ENCODE peak calls at places on chromosomes 11 and 22, in five cellular contexts. One of them, this sample, is unnamed.

GRCh38 chr11:71252434-71252781 is at the start of gene SHANK2:
- DNase-seq in prostate gland: peak; percentile 34
- DNase-seq in lung: no peak
- DNase-seq in brain microvascular endothelial cell: no peak
- DNase-seq in fibroblast of pulmonary artery: no peak
- DNase-seq in this sample: no peak

GRCh38 chr11:14361951-14362350 is 3.0 kb upstream of the RRAS2 start:
- DNase-seq in prostate gland: no peak
- DNase-seq in lung: no peak
- DNase-seq in brain microvascular endothelial cell: no peak
- DNase-seq in fibroblast of pulmonary artery: no peak
- DNase-seq in this sample: no peak

GRCh38 chr11:94895451-94895850 is 77.9 kb downstream of the CWC15 start:
- DNase-seq in prostate gland: no peak
- DNase-seq in lung: no peak
- DNase-seq in brain microvascular endothelial cell: peak; percentile 79
- DNase-seq in fibroblast of pulmonary artery: peak; percentile 75
- DNase-seq in this sample: peak; percentile 79

GRCh38 chr11:134414772-134415765 is 3.0 kb upstream of the B3GAT1 start:
- DNase-seq in prostate gland: no peak
- DNase-seq in lung: no peak
- DNase-seq in brain microvascular endothelial cell: no peak
- DNase-seq in fibroblast of pulmonary artery: no peak
- DNase-seq in this sample: no peak

GRCh38 chr11:44277097-44278090 is 32.5 kb downstream of the ALX4 start:
- DNase-seq in prostate gland: no peak
- DNase-seq in lung: no peak
- DNase-seq in brain microvascular endothelial cell: no peak
- DNase-seq in fibroblast of pulmonary artery: no peak
- DNase-seq in this sample: no peak

GRCh38 chr11:7579226-7579825 is 65.5 kb downstream of the PPFIBP2 start:
- DNase-seq in prostate gland: no peak
- DNase-seq in lung: no peak
- DNase-seq in brain microvascular endothelial cell: no peak
- DNase-seq in fibroblast of pulmonary artery: peak; percentile 66
- DNase-seq in this sample: peak; percentile 44

GRCh38 chr11:79189604-79190003 is 251.2 kb downstream of the TENM4 start:
- DNase-seq in prostate gland: peak; percentile 67
- DNase-seq in lung: no peak
- DNase-seq in brain microvascular endothelial cell: no peak
- DNase-seq in fibroblast of pulmonary artery: no peak
- DNase-seq in this sample: no peak

GRCh38 chr11:60899021-60899936 is 7.1 kb downstream of the PRPF19 start:
- DNase-seq in prostate gland: peak; percentile 46
- DNase-seq in lung: no peak
- DNase-seq in brain microvascular endothelial cell: peak; percentile 68
- DNase-seq in fibroblast of pulmonary artery: peak; percentile 81
- DNase-seq in this sample: peak; percentile 68

GRCh38 chr11:79259800-79260199 is 181.0 kb downstream of the TENM4 start:
- DNase-seq in prostate gland: no peak
- DNase-seq in lung: no peak
- DNase-seq in brain microvascular endothelial cell: no peak
- DNase-seq in fibroblast of pulmonary artery: peak; percentile 32
- DNase-seq in this sample: no peak

GRCh38 chr11:32892355-32893090 is at the start of gene QSER1:
- DNase-seq in prostate gland: peak; percentile 49
- DNase-seq in lung: peak; percentile 68
- DNase-seq in brain microvascular endothelial cell: peak; percentile 22
- DNase-seq in fibroblast of pulmonary artery: peak; percentile 52
- DNase-seq in this sample: peak; percentile 37

GRCh38 chr22:46908641-46909107 is 146.2 kb downstream of the TBC1D22A start:
- DNase-seq in prostate gland: no peak
- DNase-seq in lung: no peak
- DNase-seq in brain microvascular endothelial cell: no peak
- DNase-seq in fibroblast of pulmonary artery: no peak
- DNase-seq in this sample: no peak

GRCh38 chr11:31699066-31699465 is 112.1 kb downstream of the PAX6 start:
- DNase-seq in prostate gland: no peak
- DNase-seq in lung: no peak
- DNase-seq in brain microvascular endothelial cell: no peak
- DNase-seq in fibroblast of pulmonary artery: no peak
- DNase-seq in this sample: no peak

DNA sequence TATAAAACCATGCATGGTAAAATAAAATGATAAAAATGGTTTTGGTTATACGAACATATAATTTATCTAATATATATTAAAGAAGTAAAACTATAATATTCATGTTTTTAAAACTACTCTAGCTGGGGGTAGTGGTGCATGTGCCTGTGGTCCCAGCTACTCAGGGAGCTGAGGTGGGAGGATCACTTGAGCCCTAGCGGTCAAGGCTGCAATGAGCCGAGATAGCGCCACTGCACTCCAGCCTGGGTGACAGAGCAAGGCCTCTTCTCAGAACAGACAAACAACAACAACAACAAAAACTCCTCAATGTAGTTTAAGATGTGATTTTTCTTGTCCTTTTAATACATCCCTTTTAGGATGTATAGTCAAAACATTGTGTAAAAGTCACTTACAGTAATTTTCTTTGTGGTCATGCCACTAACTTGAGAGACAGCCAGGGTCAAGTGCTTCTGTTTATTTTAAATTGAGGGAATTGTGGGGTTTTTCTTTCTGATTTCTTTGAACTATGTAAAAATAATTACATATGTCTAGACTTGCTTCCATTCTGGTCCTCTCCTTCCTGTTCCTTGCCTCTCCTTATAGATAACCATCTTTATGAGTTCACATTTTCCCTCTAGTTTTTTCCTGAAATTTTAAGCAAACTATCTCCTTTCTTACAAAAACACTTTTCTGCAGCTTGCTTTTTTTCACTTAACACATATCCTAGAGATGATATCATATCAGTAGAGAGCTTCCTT is 9.2 kb downstream of the OR2AT4 start:
- DNase-seq in prostate gland: no peak
- DNase-seq in lung: no peak
- DNase-seq in brain microvascular endothelial cell: no peak
- DNase-seq in fibroblast of pulmonary artery: no peak
- DNase-seq in this sample: no peak
- TF ChIP-seq CTCF in prostate gland: no peak
- TF ChIP-seq CTCF in lung: no peak
- TF ChIP-seq CTCF in brain microvascular endothelial cell: peak; percentile 31
- TF ChIP-seq CTCF in fibroblast of pulmonary artery: no peak
- TF ChIP-seq CTCF in this sample: no peak

DNA sequence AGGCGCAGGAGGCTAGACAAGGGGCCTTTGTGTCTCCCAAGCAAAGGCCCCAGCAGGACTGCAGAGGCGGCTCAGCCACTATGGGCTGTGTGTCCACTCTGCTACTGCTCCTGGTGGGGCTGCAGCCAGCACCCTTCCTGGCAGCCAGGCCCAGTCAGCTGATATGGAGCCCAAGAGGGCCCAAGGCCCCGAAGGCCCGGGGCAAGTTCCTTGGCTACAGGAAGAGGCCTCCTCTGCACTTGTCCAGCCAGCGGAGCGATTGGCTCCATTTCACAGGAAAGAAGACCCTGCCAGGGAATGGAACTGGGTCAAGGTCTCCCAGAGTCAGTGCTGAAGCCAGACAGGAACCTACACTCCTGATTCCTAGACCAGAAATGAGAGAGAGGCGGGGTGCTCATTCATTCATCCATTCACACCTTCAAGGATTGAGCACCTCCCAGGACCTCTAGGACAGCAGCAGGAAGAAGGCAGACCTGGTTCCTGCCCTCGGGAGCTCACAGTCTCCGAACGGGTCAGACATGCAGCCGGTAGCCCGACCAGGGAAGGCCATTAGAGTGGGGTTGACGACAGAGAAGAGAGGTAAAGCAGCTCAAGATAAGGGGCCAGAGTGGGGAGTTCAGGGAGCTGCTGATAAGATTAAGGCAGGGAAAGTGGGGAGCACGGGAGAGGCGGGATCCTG is 811 bp upstream of the P2RY2 start:
- DNase-seq in prostate gland: no peak
- DNase-seq in lung: no peak
- DNase-seq in brain microvascular endothelial cell: no peak
- DNase-seq in fibroblast of pulmonary artery: no peak
- DNase-seq in this sample: no peak
- H3K4me3 ChIP-seq in prostate gland: no peak overlapping the region
- H3K4me3 ChIP-seq in lung: no peak overlapping the region
- H3K4me3 ChIP-seq in brain microvascular endothelial cell: no peak overlapping the region
- H3K4me3 ChIP-seq in fibroblast of pulmonary artery: no peak overlapping the region
- H3K4me3 ChIP-seq in this sample: no peak overlapping the region

GRCh38 chr22:22788460-22789037 is 99.1 kb upstream of the IGLL5 start:
- DNase-seq in prostate gland: no peak
- DNase-seq in lung: no peak
- DNase-seq in brain microvascular endothelial cell: no peak
- DNase-seq in fibroblast of pulmonary artery: no peak
- DNase-seq in this sample: no peak

GRCh38 chr22:22786301-22787115 is 101.1 kb upstream of the IGLL5 start:
- DNase-seq in prostate gland: no peak
- DNase-seq in lung: no peak
- DNase-seq in brain microvascular endothelial cell: no peak
- DNase-seq in fibroblast of pulmonary artery: no peak
- DNase-seq in this sample: no peak

GRCh38 chr22:22789233-22789921 is 98.2 kb upstream of the IGLL5 start:
- DNase-seq in prostate gland: no peak
- DNase-seq in lung: no peak
- DNase-seq in brain microvascular endothelial cell: no peak
- DNase-seq in fibroblast of pulmonary artery: no peak
- DNase-seq in this sample: no peak

GRCh38 chr22:22787151-22787550 is 100.5 kb upstream of the IGLL5 start:
- DNase-seq in prostate gland: no peak
- DNase-seq in lung: no peak
- DNase-seq in brain microvascular endothelial cell: no peak
- DNase-seq in fibroblast of pulmonary artery: no peak
- DNase-seq in this sample: no peak

GRCh38 chr22:22787805-22788459 is 99.7 kb upstream of the IGLL5 start:
- DNase-seq in prostate gland: no peak
- DNase-seq in lung: peak; percentile 48
- DNase-seq in brain microvascular endothelial cell: peak; percentile 20
- DNase-seq in fibroblast of pulmonary artery: peak; percentile 56
- DNase-seq in this sample: peak; percentile 58
- TF ChIP-seq CTCF in prostate gland: peak; percentile 32
- TF ChIP-seq CTCF in lung: peak; percentile 44
- TF ChIP-seq CTCF in brain microvascular endothelial cell: peak; percentile 82
- TF ChIP-seq CTCF in fibroblast of pulmonary artery: peak; percentile 96
- TF ChIP-seq CTCF in this sample: peak; percentile 86

GRCh38 chr11:393219-394033 is 583 bp upstream of the PKP3 start:
- DNase-seq in prostate gland: peak; percentile 80
- DNase-seq in lung: no peak
- DNase-seq in brain microvascular endothelial cell: peak; percentile 62
- DNase-seq in fibroblast of pulmonary artery: peak; percentile 66
- DNase-seq in this sample: peak; percentile 77

GRCh38 chr11:395866-396265 is 1.9 kb downstream of the PKP3 start:
- DNase-seq in prostate gland: no peak
- DNase-seq in lung: no peak
- DNase-seq in brain microvascular endothelial cell: no peak
- DNase-seq in fibroblast of pulmonary artery: no peak
- DNase-seq in this sample: no peak

GRCh38 chr11:394034-394857 is at the start of gene PKP3:
- DNase-seq in prostate gland: peak; percentile 92
- DNase-seq in lung: peak; percentile 88
- DNase-seq in brain microvascular endothelial cell: peak; percentile 33
- DNase-seq in fibroblast of pulmonary artery: peak; percentile 36
- DNase-seq in this sample: peak; percentile 72

GRCh38 chr11:396511-396947 is 2.5 kb downstream of the PKP3 start:
- DNase-seq in prostate gland: no peak
- DNase-seq in lung: no peak
- DNase-seq in brain microvascular endothelial cell: no peak
- DNase-seq in fibroblast of pulmonary artery: peak; percentile 36
- DNase-seq in this sample: peak; percentile 37

DNA sequence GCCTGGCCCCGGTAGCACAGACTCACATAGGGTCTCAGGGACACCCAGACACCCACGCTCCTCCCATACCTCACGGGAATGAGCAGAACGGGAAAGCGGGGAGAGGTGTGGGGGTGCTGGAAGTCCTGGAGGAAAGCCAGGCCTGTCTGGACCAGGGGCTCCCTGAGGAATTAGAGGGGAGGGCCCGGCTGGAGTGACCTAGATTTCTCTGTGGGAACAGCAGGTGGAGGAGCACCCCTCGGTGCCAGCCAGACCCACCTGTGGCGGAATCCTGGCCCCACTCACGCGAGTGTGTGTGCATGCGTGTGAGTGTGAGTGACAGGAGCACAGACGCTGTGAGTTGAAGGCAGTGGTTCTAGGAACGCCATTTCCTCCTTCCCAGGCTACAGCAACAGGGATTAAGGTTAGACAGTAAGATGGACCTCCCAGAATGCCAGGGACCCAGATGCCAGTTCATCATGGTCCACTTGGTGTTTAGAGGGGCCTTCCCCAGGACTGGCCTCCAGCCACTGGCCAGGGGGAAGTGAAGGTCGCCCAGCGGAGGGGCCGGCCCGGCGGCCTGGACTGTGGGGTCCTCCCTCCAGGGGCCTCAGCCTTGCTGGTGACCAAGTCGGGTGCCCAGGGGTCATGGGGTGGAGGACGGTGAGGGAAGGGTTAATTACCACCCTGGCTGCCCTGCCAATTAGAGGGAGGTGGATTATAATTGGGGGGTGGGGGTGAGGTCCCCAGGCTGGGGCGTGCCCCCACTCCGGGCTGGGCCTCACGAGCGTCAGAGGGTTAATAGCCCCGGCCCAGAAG is 1.0 kb downstream of the PKP3 start:
- DNase-seq in prostate gland: no peak
- DNase-seq in lung: no peak
- DNase-seq in brain microvascular endothelial cell: no peak
- DNase-seq in fibroblast of pulmonary artery: no peak
- DNase-seq in this sample: no peak
- H3K4me3 ChIP-seq in prostate gland: peak overlapping the region; percentile 55
- H3K4me3 ChIP-seq in lung: peak overlapping the region; percentile 12
- H3K4me3 ChIP-seq in brain microvascular endothelial cell: no peak overlapping the region
- H3K4me3 ChIP-seq in fibroblast of pulmonary artery: no peak overlapping the region
- H3K4me3 ChIP-seq in this sample: no peak overlapping the region

DNA sequence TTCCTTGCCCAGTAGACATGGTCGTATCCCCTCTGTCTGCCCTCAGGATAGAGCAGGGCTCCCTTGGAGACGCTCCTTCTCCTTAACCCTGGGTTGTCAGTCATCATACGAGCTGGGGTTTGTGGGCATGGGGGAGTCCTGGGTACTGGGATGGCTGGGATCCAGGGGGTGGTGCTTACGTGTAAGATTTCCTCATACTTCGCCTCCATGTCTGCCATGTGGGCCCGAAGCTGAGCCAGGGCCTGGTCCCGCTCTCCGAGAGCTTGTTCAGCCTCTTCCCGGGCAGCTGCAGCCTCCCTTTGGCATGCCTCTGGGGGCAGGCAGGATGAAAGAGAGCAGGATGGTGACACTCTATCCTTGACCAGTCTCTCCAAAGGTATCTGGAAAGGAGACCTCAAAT is 5.3 kb downstream of the NHERF4 start:
- DNase-seq in prostate gland: no peak
- DNase-seq in lung: no peak
- DNase-seq in brain microvascular endothelial cell: no peak
- DNase-seq in fibroblast of pulmonary artery: no peak
- DNase-seq in this sample: no peak
- TF ChIP-seq CTCF in prostate gland: no peak
- TF ChIP-seq CTCF in lung: no peak
- TF ChIP-seq CTCF in brain microvascular endothelial cell: no peak
- TF ChIP-seq CTCF in fibroblast of pulmonary artery: no peak
- TF ChIP-seq CTCF in this sample: no peak

DNA sequence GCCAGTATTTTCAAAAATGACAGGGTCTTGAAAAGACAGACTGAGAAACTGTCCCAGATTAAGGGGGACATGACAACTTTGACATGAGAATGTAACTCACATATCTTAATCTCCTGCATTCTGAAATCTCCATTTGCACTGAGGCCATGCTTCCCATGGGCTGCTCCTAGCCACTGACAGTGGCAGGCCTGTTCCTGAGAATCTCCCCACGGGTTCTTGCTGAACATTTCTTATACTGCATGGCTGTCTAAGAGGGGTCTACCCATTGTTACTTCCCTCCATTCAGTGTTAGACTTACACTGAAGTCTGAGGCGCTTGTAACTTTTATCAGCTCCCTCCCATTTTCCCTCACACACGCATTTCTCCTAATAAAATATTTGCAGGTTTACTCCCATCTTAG is 1.5 kb downstream of the CEP295 start:
- DNase-seq in prostate gland: no peak
- DNase-seq in lung: no peak
- DNase-seq in brain microvascular endothelial cell: no peak
- DNase-seq in fibroblast of pulmonary artery: no peak
- DNase-seq in this sample: no peak
- H3K4me3 ChIP-seq in prostate gland: no peak overlapping the region
- H3K4me3 ChIP-seq in lung: no peak overlapping the region
- H3K4me3 ChIP-seq in brain microvascular endothelial cell: no peak overlapping the region
- H3K4me3 ChIP-seq in fibroblast of pulmonary artery: no peak overlapping the region
- H3K4me3 ChIP-seq in this sample: no peak overlapping the region